ENCODE peak calls at places on chromosomes 1 and 21, in nine cellular contexts. J, Y, R, E, C, Q, Z, F and H are unnamed samples.
A peak's percentile ranks its signal among the peaks of the same experiment; 100 is the strongest.

GRCh38 chr1:159854693-159855192 is 7.7 kb downstream of the VSIG8 start:
- DNase-seq in Y (peak; percentile 42), F (peak; percentile 79), Z (peak; percentile 96), J (peak; percentile 91), E (peak; percentile 79), C (peak; percentile 89), Q (peak; percentile 84), R (peak; percentile 95), H (peak; percentile 67)

GRCh38 chr1:93692001-93692400 is 10.4 kb upstream of the BCAR3 start:
- DNase-seq in E (no peak), C (no peak), F (no peak), R (no peak), J (no peak), Y (no peak), Z (no peak), Q (no peak), H (no peak)

GRCh38 chr1:82923957-82924356 is 1075.0 kb downstream of the TTLL7 start:
- DNase-seq in Y (no peak), Q (no peak), E (no peak), C (no peak), R (no peak), F (no peak), J (no peak), Z (no peak), H (no peak)

GRCh38 chr1:7770620-7770938 is 517 bp upstream of the VAMP3 start:
- DNase-seq in E (no peak), Z (no peak), J (no peak), F (no peak), R (no peak), C (no peak), Y (no peak), Q (no peak), H (no peak)

GRCh38 chr1:218480137-218480536 is 135.0 kb downstream of the TGFB2 start:
- DNase-seq in C (no peak), R (no peak), Y (peak; percentile 74), Z (no peak), J (no peak), E (no peak), F (no peak), Q (no peak), H (no peak)

GRCh38 chr1:230883964-230884363 is 15.6 kb upstream of the C1orf198 start:
- DNase-seq in F (no peak), C (no peak), E (no peak), Q (no peak), Z (no peak), Y (no peak), R (no peak), J (no peak), H (no peak)

GRCh38 chr1:179883739-179884138 is 1.7 kb downstream of the TOR1AIP1 start:
- DNase-seq in J (no peak), Q (peak; percentile 40), F (no peak), R (no peak), E (no peak), C (no peak), Z (no peak), Y (no peak), H (no peak)

GRCh38 chr21:45152265-45152746 is 77.9 kb downstream of the ADARB1 start:
- DNase-seq in Y (no peak), R (no peak), J (peak; percentile 33), C (no peak), E (no peak), Z (peak; percentile 90), Q (peak; percentile 61), F (no peak), H (no peak)

GRCh38 chr1:206004821-206005220 is 1.6 kb upstream of the RAB7B start:
- DNase-seq in F (no peak), R (no peak), E (no peak), Z (no peak), Y (no peak), Q (no peak), J (no peak), C (no peak), H (no peak)

GRCh38 chr1:206001476-206001888 is 1.7 kb downstream of the RAB7B start:
- DNase-seq in J (no peak), Q (no peak), R (no peak), Y (peak; percentile 80), F (no peak), Z (peak; percentile 71), C (no peak), E (no peak), H (no peak)

GRCh38 chr1:206002160-206002559 is 1.0 kb downstream of the RAB7B start:
- DNase-seq in F (no peak), E (no peak), Q (no peak), C (no peak), J (no peak), R (no peak), Z (no peak), Y (no peak), H (no peak)

GRCh38 chr1:206004269-206004800 is 1.1 kb upstream of the RAB7B start:
- DNase-seq in R (no peak), J (no peak), Y (no peak), Z (no peak), F (no peak), C (no peak), Q (no peak), E (no peak), H (no peak)

DNA sequence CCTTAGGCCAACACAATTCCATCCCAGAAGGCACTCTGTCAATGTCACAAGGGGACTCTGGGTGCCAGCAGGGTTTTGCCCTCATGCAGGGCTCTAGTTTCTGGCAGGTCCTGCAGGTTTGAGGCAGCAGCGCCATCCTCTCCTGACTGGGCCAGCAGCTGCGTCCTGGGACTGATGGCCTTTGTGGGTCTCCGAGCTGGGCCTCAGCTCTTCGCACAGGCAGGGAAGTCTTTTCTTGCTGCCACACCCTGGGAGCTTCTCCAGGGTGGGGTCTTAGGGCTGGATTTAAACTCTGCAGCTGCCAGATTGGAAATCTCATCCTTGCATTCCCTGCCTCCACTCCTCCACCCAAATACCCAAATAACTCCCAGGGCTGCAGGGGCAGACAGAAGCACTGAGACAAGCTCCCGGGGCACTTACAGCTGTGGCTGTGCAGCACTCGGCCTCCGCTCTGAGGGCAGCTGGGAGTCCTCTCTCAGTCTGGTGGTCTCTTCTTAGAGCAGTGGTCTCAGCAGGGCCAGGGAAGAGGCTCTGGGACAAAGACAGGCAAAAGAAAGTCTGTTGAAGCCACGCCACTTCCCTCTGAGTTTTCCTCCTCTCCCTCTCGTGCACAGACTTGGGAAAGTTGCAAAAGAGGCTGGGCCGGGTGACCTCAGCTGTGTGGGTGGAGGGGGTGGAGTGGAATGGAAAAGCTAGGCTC is at the start of gene RAB7B:
- DNase-seq in E (peak; percentile 65), F (no peak), Q (no peak), C (peak; percentile 57), Y (peak; percentile 39), Z (peak; percentile 84), R (peak; percentile 81), J (peak; percentile 64), H (peak; percentile 53)
- H3K27ac ChIP-seq in E (no peak within 1 kb of the TSS), F (peak within 1 kb of the TSS; percentile 77), Q (no peak within 1 kb of the TSS), C (no peak within 1 kb of the TSS), Y (peak within 1 kb of the TSS; percentile 75), Z (peak within 1 kb of the TSS; percentile 89), R (no peak within 1 kb of the TSS), J (peak within 1 kb of the TSS; percentile 79), H (no peak within 1 kb of the TSS)

DNA sequence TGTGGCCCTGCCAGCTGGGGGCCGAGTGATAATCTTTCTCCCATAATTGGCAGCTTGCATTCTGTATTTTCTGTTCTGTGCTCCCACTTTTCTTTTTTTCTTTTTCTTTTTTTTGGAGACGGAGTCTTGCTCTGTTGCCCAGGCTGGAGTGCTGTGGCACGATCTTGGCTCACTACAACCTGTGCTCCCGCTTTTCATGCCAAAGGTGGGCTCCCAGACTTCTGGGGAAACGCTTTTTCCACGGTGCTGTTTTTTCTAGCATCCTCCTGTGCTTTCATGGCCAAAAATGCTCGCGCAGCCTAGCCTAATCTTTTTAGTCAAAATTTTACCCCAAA is 585 bp upstream of the AHCTF1 start:
- DNase-seq in C (no peak), R (no peak), E (no peak), J (no peak), Z (no peak), Y (no peak), F (no peak), Q (no peak), H (no peak)
- H3K27ac ChIP-seq in C (no peak overlapping the region), R (no peak overlapping the region), E (peak overlapping the region; percentile 91), J (peak overlapping the region; percentile 98), Z (peak overlapping the region; percentile 94), Y (no peak overlapping the region), F (peak overlapping the region; percentile 91), Q (peak overlapping the region; percentile 88), H (peak overlapping the region; percentile 17)

DNA sequence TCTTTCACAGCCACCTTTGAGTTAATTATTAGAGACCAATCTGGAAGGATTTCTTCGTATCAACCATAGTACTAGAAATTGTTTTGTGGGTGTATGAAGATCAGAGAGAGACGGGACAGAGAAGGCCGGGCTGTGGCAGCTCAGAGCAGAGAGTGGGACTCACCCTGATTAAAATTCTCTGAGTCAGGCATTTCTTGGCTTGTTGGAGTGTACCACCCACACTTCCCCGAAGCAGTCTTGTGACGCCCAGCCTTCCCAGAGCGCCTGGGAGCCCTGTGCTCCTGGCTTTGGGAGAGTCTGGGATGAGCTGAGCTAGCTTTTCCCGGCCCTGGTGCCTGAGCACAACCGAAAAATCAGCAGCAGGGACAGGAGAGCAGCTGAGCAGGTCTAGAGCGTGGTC is 19.4 kb downstream of the PLEKHM2 start:
- DNase-seq in J (peak; percentile 74), C (peak; percentile 88), R (peak; percentile 94), Z (peak; percentile 81), F (no peak), Y (peak; percentile 66), E (peak; percentile 68), Q (no peak), H (peak; percentile 56)
- H3K27ac ChIP-seq in J (peak overlapping the region; percentile 88), C (peak overlapping the region; percentile 85), R (peak overlapping the region; percentile 77), Z (peak overlapping the region; percentile 88), F (peak overlapping the region; percentile 81), Y (peak overlapping the region; percentile 98), E (peak overlapping the region; percentile 72), Q (no peak overlapping the region), H (peak overlapping the region; percentile 55)

GRCh38 chr1:206672011-206672688 is 12.6 kb upstream of the MAPKAPK2 start:
- DNase-seq in Y (no peak), Z (no peak), F (no peak), Q (no peak), R (no peak), C (no peak), J (no peak), E (no peak), H (no peak)

GRCh38 chr1:206674745-206675175 is 9.9 kb upstream of the MAPKAPK2 start:
- DNase-seq in J (no peak), C (peak; percentile 91), Q (no peak), F (peak; percentile 78), R (peak; percentile 80), Y (peak; percentile 98), Z (peak; percentile 82), E (no peak), H (no peak)

GRCh38 chr1:206672844-206673758 is 11.6 kb upstream of the MAPKAPK2 start:
- DNase-seq in Q (no peak), F (no peak), R (no peak), C (no peak), J (no peak), E (no peak), Z (no peak), Y (no peak), H (no peak)

GRCh38 chr1:206676499-206676898 is 8.2 kb upstream of the MAPKAPK2 start:
- DNase-seq in Z (no peak), Q (no peak), F (no peak), J (no peak), E (no peak), Y (no peak), R (no peak), C (no peak), H (no peak)

DNA sequence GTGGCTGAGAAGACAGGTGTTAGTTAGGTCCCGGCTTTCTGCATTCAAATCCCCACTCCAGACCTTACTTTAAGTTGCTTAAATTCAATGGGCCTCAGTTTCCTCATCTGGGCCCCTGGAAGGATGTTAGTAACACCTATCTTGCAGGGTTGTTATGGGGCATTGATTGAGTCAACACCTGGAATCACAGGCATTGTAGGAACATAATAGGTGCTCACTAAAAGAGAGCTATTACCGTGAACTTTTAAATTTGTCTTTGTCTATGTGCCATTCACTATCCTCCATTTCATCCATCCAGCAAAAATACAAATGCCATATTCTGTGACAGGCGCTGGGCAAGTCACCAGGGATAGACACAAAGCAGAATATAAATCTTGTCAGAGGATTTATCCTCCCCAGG is 10.5 kb upstream of the MAPKAPK2 start:
- DNase-seq in J (no peak), F (no peak), Y (no peak), R (no peak), Z (no peak), C (no peak), Q (no peak), E (no peak), H (no peak)
- H3K27ac ChIP-seq in J (peak overlapping the region; percentile 70), F (peak overlapping the region; percentile 95), Y (peak overlapping the region; percentile 96), R (no peak overlapping the region), Z (peak overlapping the region; percentile 81), C (no peak overlapping the region), Q (no peak overlapping the region), E (no peak overlapping the region), H (no peak overlapping the region)